ENCODE peak calls at places on chromosomes 7 and 10, in seven cellular contexts. C is DMS153; F is non-pigmented ciliary epithelial cell; U is glutamatergic neuron; K is WTC11; Y is stimulated activated CD4-positive, alpha-beta T cell treated with anti-CD3 and anti-CD28 coated beads, Interleukin-4, amount 100 ng/mL, for 4 hours; P is progenitor cell of endocrine pancreas. R is an unnamed sample.

GRCh38 chr7:128913856-128914565 is 3.5 kb upstream of the KCP start:
- DNase-seq in U (no peak), Y (no peak), C (no peak), K (no peak), P (no peak), F (no peak), R (peak)

GRCh38 chr7:22141355-22141754 is 195.7 kb upstream of the CDCA7L start:
- DNase-seq in C (no peak), Y (no peak), P (no peak), K (no peak), F (no peak), U (no peak), R (no peak)

GRCh38 chr10:22667093-22667480 is 47.3 kb downstream of the PIP4K2A start:
- DNase-seq in U (no peak), Y (no peak), K (no peak), F (no peak), C (no peak), P (no peak), R (no peak)

GRCh38 chr10:48309711-48310226 is 3.3 kb downstream of the MAPK8 start:
- DNase-seq in C (no peak), F (peak), Y (no peak), P (no peak), U (no peak), K (no peak), R (peak)

GRCh38 chr10:33189373-33189772 is 145.1 kb downstream of the NRP1 start:
- DNase-seq in Y (no peak), P (no peak), F (no peak), C (no peak), U (no peak), K (no peak), R (no peak)

GRCh38 chr10:78432582-78432981 is 398.9 kb downstream of the RPS24 start:
- DNase-seq in Y (no peak), P (no peak), K (no peak), C (no peak), F (no peak), U (no peak), R (no peak)

GRCh38 chr7:38863609-38864291 is 45.2 kb downstream of the VPS41 start:
- DNase-seq in P (peak), U (peak), F (no peak), C (peak), Y (no peak), K (no peak), R (no peak)

GRCh38 chr10:124705021-124705740 is 39.0 kb downstream of the FAM53B start:
- DNase-seq in P (no peak), F (no peak), C (no peak), U (no peak), Y (no peak), K (peak), R (peak)

GRCh38 chr10:103544657-103545310 is 51.3 kb downstream of the NEURL1 start:
- DNase-seq in C (no peak), Y (no peak), P (no peak), F (no peak), K (no peak), U (no peak), R (no peak)

GRCh38 chr7:91843831-91844230 is 36.7 kb downstream of the MTERF1 start:
- DNase-seq in K (no peak), F (no peak), U (no peak), P (no peak), Y (no peak), C (no peak), R (no peak)

R was measured in osteoblast.